ENCODE peak calls at places on chromosomes 11 and 22, in nine cellular contexts. L is psoas muscle, A is mesenchymal stem cell, V is dorsolateral prefrontal cortex, D is AG04449, Y is Caco-2, I is uterus, E is AG09309, H is right atrium auricular region. S is an unnamed sample.

GRCh38 chr22:24355574-24355973 is 71.8 kb upstream of the ADORA2A start:
- DNase-seq in L (no peak), A (peak; percentile 52), V (no peak), D (no peak), Y (no peak), I (no peak), E (no peak), H (no peak), S (no peak)

GRCh38 chr11:57549983-57550382 is 12.6 kb downstream of the SMTNL1 start:
- DNase-seq in L (no peak), A (no peak), V (no peak), D (no peak), Y (no peak), I (no peak), E (no peak), H (no peak), S (no peak)

GRCh38 chr11:70212227-70212811 is 9.2 kb downstream of the FADD start:
- DNase-seq in L (no peak), A (no peak), V (no peak), D (no peak), Y (peak; percentile 85), I (no peak), E (no peak), H (no peak), S (no peak)

GRCh38 chr11:34134765-34135164 is 29.3 kb downstream of the NAT10 start:
- DNase-seq in L (no peak), A (no peak), V (no peak), D (no peak), Y (no peak), I (no peak), E (no peak), H (no peak), S (no peak)

GRCh38 chr11:97850726-97851125 is 1170.0 kb upstream of the CNTN5 start:
- DNase-seq in L (no peak), A (no peak), V (no peak), D (no peak), Y (no peak), I (no peak), E (no peak), H (no peak), S (no peak)

GRCh38 chr11:68683086-68683951 is 1.0 kb upstream of the GAL start:
- DNase-seq in L (no peak), A (no peak), V (peak; percentile 7), D (no peak), Y (peak; percentile 45), I (no peak), E (no peak), H (no peak), S (no peak)

GRCh38 chr11:78539566-78539965 is 35.1 kb downstream of the NARS2 start:
- DNase-seq in L (no peak), A (peak; percentile 75), V (no peak), D (no peak), Y (no peak), I (no peak), E (no peak), H (no peak), S (no peak)

GRCh38 chr22:28034760-28035401 is 115.8 kb upstream of the PITPNB start:
- DNase-seq in L (peak; percentile 89), A (peak; percentile 53), V (peak; percentile 70), D (no peak), Y (no peak), I (peak; percentile 71), E (no peak), H (peak; percentile 86), S (peak; percentile 64)

GRCh38 chr11:72951815-72952340 is 137.7 kb downstream of the ATG16L2 start:
- DNase-seq in L (no peak), A (no peak), V (no peak), D (no peak), Y (no peak), I (no peak), E (no peak), H (no peak), S (no peak)

GRCh38 chr11:6475936-6476335 is 2.2 kb upstream of the TRIM3 start:
- DNase-seq in L (no peak), A (peak; percentile 17), V (no peak), D (no peak), Y (no peak), I (no peak), E (no peak), H (no peak), S (no peak)

GRCh38 chr11:80103149-80103859 is 662.5 kb upstream of the TENM4 start:
- DNase-seq in L (no peak), A (peak; percentile 87), V (no peak), D (peak; percentile 94), Y (no peak), I (no peak), E (peak; percentile 93), H (no peak), S (no peak)

GRCh38 chr11:68826726-68827125 is 15.0 kb downstream of the CPT1A start:
- DNase-seq in L (no peak), A (no peak), V (no peak), D (no peak), Y (no peak), I (no peak), E (no peak), H (no peak), S (no peak)

GRCh38 chr11:62108971-62109391 is 14.8 kb upstream of the INCENP start:
- DNase-seq in L (no peak), A (peak; percentile 53), V (no peak), D (no peak), Y (no peak), I (no peak), E (no peak), H (no peak), S (no peak)

GRCh38 chr11:103862049-103862826 is 174.2 kb upstream of the DDI1 start:
- DNase-seq in L (no peak), A (no peak), V (no peak), D (no peak), Y (no peak), I (no peak), E (no peak), H (no peak), S (no peak)

GRCh38 chr11:109193880-109194279 is 228.1 kb upstream of the C11orf87 start:
- DNase-seq in L (no peak), A (no peak), V (no peak), D (no peak), Y (no peak), I (no peak), E (no peak), H (no peak), S (no peak)

GRCh38 chr22:38135133-38135706 is 24.7 kb upstream of the BAIAP2L2 start:
- DNase-seq in L (no peak), A (peak; percentile 83), V (peak; percentile 48), D (peak; percentile 41), Y (no peak), I (peak; percentile 11), E (peak; percentile 52), H (no peak), S (no peak)

GRCh38 chr11:119829407-119829806 is 100.4 kb upstream of the NECTIN1 start:
- DNase-seq in L (no peak), A (no peak), V (no peak), D (no peak), Y (no peak), I (no peak), E (no peak), H (no peak), S (no peak)

GRCh38 chr11:69382131-69383128 is 88.5 kb downstream of the MYEOV start:
- DNase-seq in L (peak; percentile 55), A (no peak), V (no peak), D (no peak), Y (peak; percentile 94), I (no peak), E (no peak), H (peak; percentile 72), S (no peak)

GRCh38 chr22:43237280-43237679 is 50.3 kb upstream of the TTLL12 start:
- DNase-seq in L (no peak), A (no peak), V (no peak), D (no peak), Y (no peak), I (no peak), E (no peak), H (no peak), S (no peak)

GRCh38 chr11:111749646-111750045 is 16.5 kb downstream of the PPP2R1B start:
- DNase-seq in L (no peak), A (no peak), V (no peak), D (no peak), Y (no peak), I (no peak), E (no peak), H (no peak), S (no peak)

GRCh38 chr11:16403448-16403803 is 47.1 kb upstream of the SOX6 start:
- DNase-seq in L (no peak), A (no peak), V (no peak), D (no peak), Y (no peak), I (no peak), E (no peak), H (no peak), S (no peak)
- H3K4me3 ChIP-seq in L (no peak overlapping the region), A (no peak overlapping the region), V (no peak overlapping the region), D (no peak overlapping the region), Y (no peak overlapping the region), I (no peak overlapping the region), E (no peak overlapping the region), H (no peak overlapping the region), S (no peak overlapping the region)

DNA sequence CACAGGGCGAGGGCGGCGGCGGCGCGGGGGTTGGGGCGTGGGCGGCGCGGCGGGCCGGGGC is at the start of gene RTN4R:
- DNase-seq in L (no peak), A (no peak), V (no peak), D (no peak), Y (no peak), I (no peak), E (no peak), H (no peak), S (no peak)
- H3K4me3 ChIP-seq in L (peak within 1 kb of the TSS; percentile 55), A (peak within 1 kb of the TSS; percentile 50), V (peak within 1 kb of the TSS; percentile 51), D (peak within 1 kb of the TSS; percentile 1), Y (peak within 1 kb of the TSS; percentile 57), I (peak within 1 kb of the TSS; percentile 33), E (no peak within 1 kb of the TSS), H (peak within 1 kb of the TSS; percentile 36), S (peak within 1 kb of the TSS; percentile 19)

GRCh38 chr11:117198613-117199012 is 557 bp upstream of the TAGLN start:
- DNase-seq in L (no peak), A (no peak), V (no peak), D (no peak), Y (no peak), I (no peak), E (no peak), H (no peak), S (no peak)
- H3K4me3 ChIP-seq in L (peak overlapping the region; percentile 58), A (no peak overlapping the region), V (no peak overlapping the region), D (peak overlapping the region; percentile 99), Y (peak overlapping the region; percentile 20), I (peak overlapping the region; percentile 58), E (peak overlapping the region; percentile 63), H (peak overlapping the region; percentile 58), S (peak overlapping the region; percentile 28)

DNA sequence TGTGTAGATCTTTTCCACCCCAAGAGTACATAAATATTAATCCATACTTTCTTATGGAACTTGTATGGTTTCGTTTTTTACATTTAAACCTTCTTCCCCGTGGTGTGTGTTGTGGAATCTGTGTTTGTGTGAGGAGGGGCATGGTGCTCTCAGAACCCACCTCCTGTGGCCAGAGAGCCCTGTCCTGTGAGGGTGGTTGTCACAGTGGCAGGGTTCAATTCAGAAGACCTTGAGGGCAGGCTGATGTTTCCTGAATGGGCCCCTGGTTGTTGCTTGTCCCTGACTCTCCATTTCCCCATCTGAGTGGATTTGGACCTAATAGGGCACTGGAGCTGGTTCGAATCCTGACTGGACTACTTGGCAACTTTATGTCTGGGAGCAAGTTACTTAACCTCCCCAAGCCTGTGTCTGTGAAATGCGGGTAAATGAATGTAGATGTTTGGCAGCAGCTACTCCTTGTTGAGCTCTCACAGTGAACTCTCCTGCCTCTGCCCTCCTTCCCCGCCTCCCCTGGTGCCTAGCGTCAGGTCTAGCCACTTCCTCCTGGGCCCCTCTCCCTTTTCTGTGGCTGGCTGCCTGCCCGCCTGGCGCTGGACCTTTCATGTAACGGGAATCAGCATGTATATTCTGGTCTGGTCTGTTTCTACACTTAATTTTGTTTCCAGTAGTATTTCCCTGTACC is 7.3 kb downstream of the NEAT1 start:
- DNase-seq in L (peak; percentile 72), A (peak; percentile 90), V (peak; percentile 50), D (no peak), Y (no peak), I (peak; percentile 61), E (peak; percentile 81), H (peak; percentile 73), S (no peak)
- H3K4me3 ChIP-seq in L (peak overlapping the region; percentile 86), A (peak overlapping the region; percentile 40), V (no peak overlapping the region), D (peak overlapping the region; percentile 98), Y (no peak overlapping the region), I (peak overlapping the region; percentile 10), E (peak overlapping the region; percentile 28), H (peak overlapping the region; percentile 79), S (peak overlapping the region; percentile 89)

S was measured in tibial nerve.